ENCODE peak calls at places on chromosomes 6 and 20, in five cellular contexts. U, B, Y, R and V are unnamed samples. For H3K4me1, the result is how much of the 10 kb centered on the place peaks cover.

GRCh38 chr6:169906004-169906740 is 154.8 kb downstream of the ERMARD start:
- DNase-seq in R (no peak), U (no peak), B (no peak), Y (no peak), V (no peak)

GRCh38 chr6:5851261-5851757 is 155.4 kb downstream of the NRN1 start:
- DNase-seq in R (peak), U (no peak), B (peak), Y (no peak), V (peak)

GRCh38 chr20:53448875-53449274 is 144.8 kb downstream of the ZNF217 start:
- DNase-seq in R (no peak), Y (no peak), B (no peak), U (no peak), V (no peak)

GRCh38 chr6:30915591-30915946 is 1.5 kb downstream of the VARS2 start:
- DNase-seq in B (peak), Y (no peak), R (no peak), U (no peak), V (no peak)

GRCh38 chr6:47455533-47456209 is 21.9 kb upstream of the CD2AP start:
- DNase-seq in U (no peak), Y (peak), B (no peak), R (no peak), V (no peak)

GRCh38 chr20:688809-689208 is 13.2 kb upstream of the SCRT2 start:
- DNase-seq in B (no peak), U (no peak), R (no peak), Y (peak), V (no peak)

GRCh38 chr6:14361297-14361696 is 243.7 kb downstream of the CD83 start:
- DNase-seq in Y (no peak), U (no peak), R (no peak), B (peak), V (no peak)

GRCh38 chr6:36911946-36912555 is 26.3 kb downstream of the C6orf89 start:
- DNase-seq in R (no peak), U (peak), B (no peak), Y (no peak), V (peak)

GRCh38 chr20:47237715-47238114 is 118.8 kb downstream of the ZMYND8 start:
- DNase-seq in Y (no peak), B (no peak), R (no peak), U (no peak), V (no peak)

GRCh38 chr20:56447227-56447626 is 21.2 kb upstream of the RTF2 start:
- DNase-seq in B (no peak), U (no peak), Y (peak), R (no peak), V (no peak)

GRCh38 chr6:155654474-155654873 is 198.8 kb upstream of the NOX3 start:
- DNase-seq in R (no peak), U (no peak), Y (no peak), B (no peak), V (no peak)

GRCh38 chr20:18986146-18986830 is 172.7 kb downstream of the SCP2D1 start:
- DNase-seq in R (no peak), U (no peak), B (no peak), Y (no peak), V (no peak)

GRCh38 chr6:22043284-22043962 is 253.4 kb downstream of the PRL start:
- DNase-seq in B (peak), Y (no peak), U (no peak), R (no peak), V (no peak)

GRCh38 chr6:11929451-11929850 is 82.7 kb upstream of the HIVEP1 start:
- DNase-seq in R (no peak), U (no peak), B (no peak), Y (no peak), V (no peak)

GRCh38 chr6:140208286-140208685 is 833.8 kb upstream of the CITED2 start:
- DNase-seq in Y (no peak), U (no peak), B (no peak), R (no peak), V (no peak)

GRCh38 chr20:41697861-41698559 is 79.8 kb upstream of the CHD6 start:
- DNase-seq in B (no peak), U (peak), R (no peak), Y (no peak), V (peak)

GRCh38 chr20:63947638-63948456 is 8.4 kb downstream of the UCKL1 start:
- DNase-seq in U (peak), Y (no peak), R (no peak), B (no peak), V (no peak)

GRCh38 chr6:36978687-36979086 is 7.3 kb downstream of the MTCH1 start:
- DNase-seq in U (no peak), Y (no peak), B (no peak), R (no peak), V (no peak)

GRCh38 chr6:41929918-41930317 is 8.6 kb downstream of the BYSL start:
- DNase-seq in R (no peak), B (no peak), Y (no peak), U (no peak), V (no peak)
- H3K27ac ChIP-seq in R (no peak), B (no peak), Y (no peak), U (peak), V (no peak)

DNA sequence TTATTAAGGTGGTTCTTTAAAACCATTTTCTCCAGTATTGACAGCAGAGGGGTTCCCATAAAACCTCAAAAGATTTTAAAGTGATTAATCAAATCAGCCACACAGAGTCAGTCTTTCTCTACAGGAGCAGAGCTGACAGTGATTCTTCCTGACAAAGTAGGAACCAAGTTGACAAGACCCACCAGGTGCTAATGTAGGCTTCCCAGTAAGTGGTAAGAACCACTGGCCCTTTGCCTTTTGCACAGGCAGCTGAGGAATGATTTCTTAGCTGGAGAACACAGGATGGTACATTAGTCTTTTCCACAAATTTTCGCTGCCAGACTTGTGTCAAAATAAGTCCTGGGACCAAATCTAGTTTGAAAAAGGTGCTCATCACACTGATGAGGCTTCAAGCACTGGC is 95.8 kb downstream of the ARMC2 start:
- DNase-seq in Y (no peak), U (no peak), R (no peak), B (no peak), V (no peak)
- H3K4me3 ChIP-seq in Y (no peak), U (no peak), R (no peak), B (no peak), V (no peak)

GRCh38 chr20:50111829-50112495 is 988 bp downstream of the UBE2V1 start:
- DNase-seq in Y (no peak), B (no peak), U (no peak), R (no peak), V (no peak)
- H3K4me1 ChIP-seq in Y (under half), B (half or more), U (half or more), R (half or more), V (half or more)

GRCh38 chr6:166478782-166479592 is 96.2 kb upstream of the MPC1 start:
- DNase-seq in R (no peak), Y (no peak), U (no peak), B (no peak), V (no peak)
- H3K27ac ChIP-seq in R (no peak), Y (no peak), U (no peak), B (no peak), V (no peak)

GRCh38 chr6:110877569-110877968 is 3.0 kb downstream of the AMD1 start:
- DNase-seq in B (no peak), Y (no peak), R (no peak), U (no peak), V (no peak)
- H3K4me3 ChIP-seq in B (peak), Y (peak), R (peak), U (peak), V (peak)

GRCh38 chr6:108903796-108904195 is 55.6 kb downstream of the ARMC2 start:
- DNase-seq in B (no peak), U (no peak), R (no peak), Y (no peak), V (no peak)
- H3K4me1 ChIP-seq in B (under half), U (under half), R (under half), Y (under half), V (under half)

DNA sequence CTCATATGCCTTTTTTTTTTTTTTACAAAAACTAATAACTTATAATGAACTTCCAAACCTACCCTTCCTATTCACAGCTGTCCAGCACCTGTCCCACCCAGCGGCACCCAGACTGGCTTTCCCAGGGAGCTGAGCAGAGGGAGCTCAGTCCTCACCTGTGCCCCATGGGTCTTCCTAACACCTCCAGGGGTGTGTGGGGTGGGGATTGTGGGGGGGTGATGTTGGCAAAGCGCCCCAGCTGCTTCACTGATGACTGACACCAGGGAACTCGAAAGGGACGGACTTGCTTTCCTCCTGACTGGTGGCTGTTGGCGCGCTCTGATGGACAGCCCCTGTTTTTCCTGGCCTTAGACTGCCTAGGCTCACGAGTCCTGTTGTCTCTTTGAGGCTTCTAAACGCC is 14.2 kb upstream of the SYNJ2 start:
- DNase-seq in B (no peak), Y (no peak), U (no peak), R (no peak), V (no peak)
- H3K27ac ChIP-seq in B (no peak), Y (no peak), U (no peak), R (no peak), V (no peak)

GRCh38 chr20:36542516-36543186 is 1.3 kb downstream of the MYL9 start:
- DNase-seq in R (no peak), Y (no peak), U (no peak), B (no peak), V (no peak)
- H3K4me3 ChIP-seq in R (no peak), Y (no peak), U (no peak), B (peak), V (no peak)